ENCODE peak calls at places on chromosome 1, in ten cellular contexts. Z is PC-3; M is CD8-positive, alpha-beta T cell; C is gastroesophageal sphincter; H is pancreas; A is activated T-cell treated with anti-CD3 and anti-CD28 coated beads, Interleukin-2, amount 50 U/mL, for 4 hours; S is mucosa of descending colon; P is Right ventricle myocardium inferior; W is T-cell; E is foreskin keratinocyte. Q is an unnamed sample.

GRCh38 chr1:21162740-21163464 is 13.8 kb downstream of the EIF4G3 start:
- ATAC-seq in Z (peak), M (no peak), C (no peak), H (peak), A (no peak), S (no peak), P (no peak), W (no peak), E (no peak), Q (no peak)

GRCh38 chr1:234863596-234863995 is 253.6 kb upstream of the IRF2BP2 start:
- ATAC-seq in Z (peak), M (no peak), C (peak), H (peak), A (no peak), S (no peak), P (peak), W (no peak), E (peak), Q (peak)

GRCh38 chr1:182292193-182292741 is 99.3 kb downstream of the GLUL start:
- ATAC-seq in Z (no peak), M (no peak), C (no peak), H (no peak), A (no peak), S (peak), P (no peak), W (no peak), E (no peak), Q (no peak)

GRCh38 chr1:229478852-229479251 is 29.3 kb downstream of the NUP133 start:
- ATAC-seq in Z (no peak), M (no peak), C (no peak), H (no peak), A (no peak), S (peak), P (no peak), W (no peak), E (no peak), Q (no peak)

GRCh38 chr1:117658676-117659075 is 52.8 kb downstream of the TENT5C start:
- ATAC-seq in Z (no peak), M (peak), C (no peak), H (no peak), A (no peak), S (peak), P (no peak), W (peak), E (no peak), Q (peak)

GRCh38 chr1:39635205-39635870 is 4.1 kb downstream of the HEYL start:
- ATAC-seq in Z (no peak), M (no peak), C (no peak), H (peak), A (no peak), S (no peak), P (peak), W (no peak), E (no peak), Q (no peak)

GRCh38 chr1:221655766-221656305 is 86.1 kb downstream of the DUSP10 start:
- ATAC-seq in Z (no peak), M (no peak), C (no peak), H (no peak), A (no peak), S (no peak), P (no peak), W (no peak), E (no peak), Q (no peak)

GRCh38 chr1:170305777-170306299 is 160.1 kb downstream of the NTMT2 start:
- ATAC-seq in Z (no peak), M (no peak), C (no peak), H (no peak), A (no peak), S (no peak), P (no peak), W (no peak), E (no peak), Q (no peak)

GRCh38 chr1:17207046-17207445 is 2.1 kb downstream of the PADI1 start:
- ATAC-seq in Z (no peak), M (no peak), C (no peak), H (peak), A (no peak), S (peak), P (peak), W (no peak), E (no peak), Q (no peak)

GRCh38 chr1:109876617-109877319 is 33.9 kb upstream of the CSF1 start:
- ATAC-seq in Z (no peak), M (no peak), C (peak), H (peak), A (no peak), S (no peak), P (peak), W (no peak), E (no peak), Q (no peak)

GRCh38 chr1:35864813-35865212 is 18.2 kb upstream of the AGO1 start:
- ATAC-seq in Z (no peak), M (no peak), C (no peak), H (no peak), A (no peak), S (no peak), P (no peak), W (no peak), E (no peak), Q (no peak)

GRCh38 chr1:31033573-31033972 is 31.9 kb downstream of the PUM1 start:
- ATAC-seq in Z (no peak), M (no peak), C (no peak), H (no peak), A (no peak), S (no peak), P (no peak), W (no peak), E (no peak), Q (peak)

GRCh38 chr1:205826407-205826806 is 13.4 kb upstream of the SLC41A1 start:
- ATAC-seq in Z (no peak), M (no peak), C (no peak), H (peak), A (no peak), S (no peak), P (peak), W (no peak), E (no peak), Q (no peak)

GRCh38 chr1:81477704-81478103 is 323.0 kb upstream of the ADGRL2 start:
- ATAC-seq in Z (no peak), M (no peak), C (no peak), H (peak), A (no peak), S (no peak), P (peak), W (no peak), E (peak), Q (no peak)

GRCh38 chr1:170126691-170127090 is 19.1 kb upstream of the NTMT2 start:
- ATAC-seq in Z (no peak), M (no peak), C (no peak), H (peak), A (no peak), S (peak), P (no peak), W (no peak), E (peak), Q (no peak)

GRCh38 chr1:226215239-226215638 is 8.2 kb upstream of the MIXL1 start:
- ATAC-seq in Z (peak), M (no peak), C (no peak), H (no peak), A (no peak), S (no peak), P (no peak), W (no peak), E (peak), Q (no peak)

GRCh38 chr1:223531742-223532341 is 133.7 kb downstream of the CAPN8 start:
- ATAC-seq in Z (peak), M (no peak), C (no peak), H (peak), A (no peak), S (peak), P (peak), W (no peak), E (peak), Q (peak)

GRCh38 chr1:27634982-27635362 is at the start of gene FGR:
- ATAC-seq in Z (no peak), M (no peak), C (no peak), H (peak), A (no peak), S (peak), P (peak), W (no peak), E (no peak), Q (no peak)

GRCh38 chr1:111702504-111703050 is 36.6 kb downstream of the INKA2 start:
- ATAC-seq in Z (peak), M (no peak), C (no peak), H (no peak), A (no peak), S (peak), P (no peak), W (no peak), E (no peak), Q (no peak)

GRCh38 chr1:196590012-196590708 is 18.1 kb downstream of the KCNT2 start:
- ATAC-seq in Z (no peak), M (no peak), C (no peak), H (no peak), A (no peak), S (no peak), P (no peak), W (no peak), E (no peak), Q (no peak)

GRCh38 chr1:235999259-235999925 is 65.5 kb downstream of the NID1 start:
- ATAC-seq in Z (peak), M (peak), C (no peak), H (peak), A (peak), S (peak), P (peak), W (peak), E (peak), Q (peak)

GRCh38 chr1:217891966-217892365 is 260.8 kb downstream of the SPATA17 start:
- ATAC-seq in Z (peak), M (no peak), C (no peak), H (no peak), A (no peak), S (no peak), P (no peak), W (no peak), E (no peak), Q (no peak)

GRCh38 chr1:109783436-109783835 is 19.7 kb upstream of the EPS8L3 start:
- ATAC-seq in Z (peak), M (no peak), C (peak), H (peak), A (no peak), S (peak), P (no peak), W (no peak), E (peak), Q (peak)

Q was measured in esophagus mucosa.